ENCODE peak calls at places on chromosomes 11 and 22, in four cellular contexts. C is IMR-90, Y is H1, S is mesendoderm. B is an unnamed sample.

GRCh38 chr11:26820739-26821138 is 98.9 kb upstream of the SLC5A12 start:
- DNase-seq in S (no peak), C (peak; percentile 66), Y (no peak), B (no peak)

GRCh38 chr11:84720706-84721402 is 906.3 kb downstream of the DLG2 start:
- DNase-seq in S (peak; percentile 76), C (no peak), Y (peak; percentile 77), B (peak; percentile 63)

GRCh38 chr22:46361861-46362220 is 26.3 kb downstream of the TRMU start:
- DNase-seq in Y (no peak), C (no peak), S (no peak), B (no peak)

GRCh38 chr11:118359295-118359958 is at the start of gene UBE4A:
- DNase-seq in S (peak; percentile 98), C (peak; percentile 93), Y (peak; percentile 98), B (peak; percentile 96)

GRCh38 chr11:71437879-71438278 is 10.3 kb downstream of the DHCR7 start:
- DNase-seq in Y (no peak), C (no peak), S (no peak), B (no peak)

GRCh38 chr11:106585061-106585460 is 433.2 kb downstream of the GUCY1A2 start:
- DNase-seq in C (peak; percentile 51), S (peak; percentile 72), Y (no peak), B (peak; percentile 59)

GRCh38 chr11:2745511-2745910 is 45.7 kb upstream of the KCNQ1OT1 start:
- DNase-seq in S (no peak), C (no peak), Y (no peak), B (no peak)

GRCh38 chr22:36246718-36247117 is 6.2 kb upstream of the APOL1 start:
- DNase-seq in Y (no peak), C (no peak), S (no peak), B (no peak)

GRCh38 chr11:65425105-65425970 is 2.7 kb downstream of the NEAT1 start:
- DNase-seq in C (peak; percentile 78), Y (no peak), S (peak; percentile 94), B (peak; percentile 41)

GRCh38 chr11:35096737-35097136 is 42.2 kb upstream of the CD44 start:
- DNase-seq in S (no peak), C (no peak), Y (no peak), B (no peak)

GRCh38 chr22:39663751-39664150 is 93.2 kb downstream of the CACNA1I start:
- DNase-seq in C (no peak), S (peak; percentile 28), Y (no peak), B (peak; percentile 60)

GRCh38 chr11:46948378-46949131 is 12.0 kb downstream of the CSTPP1 start:
- DNase-seq in C (peak; percentile 91), Y (no peak), S (no peak), B (no peak)

GRCh38 chr22:47031628-47031915 is 269.1 kb downstream of the TBC1D22A start:
- DNase-seq in Y (no peak), S (no peak), C (no peak), B (no peak)

GRCh38 chr11:131957891-131958290 is 587.5 kb downstream of the NTM start:
- DNase-seq in C (no peak), Y (no peak), S (no peak), B (no peak)

GRCh38 chr11:16778876-16779275 is 40.4 kb downstream of the C11orf58 start:
- DNase-seq in C (no peak), Y (no peak), S (no peak), B (no peak)

GRCh38 chr22:41003976-41004375 is 52.8 kb downstream of the RBX1 start:
- DNase-seq in Y (no peak), S (no peak), C (no peak), B (no peak)

GRCh38 chr11:61061081-61061826 is 41.0 kb upstream of the CD5 start:
- DNase-seq in C (no peak), S (no peak), Y (no peak), B (peak; percentile 4)

GRCh38 chr11:612201-612960 is 3.4 kb downstream of the IRF7 start:
- DNase-seq in C (peak; percentile 22), Y (no peak), S (peak; percentile 45), B (peak; percentile 68)

GRCh38 chr11:73152861-73153483 is 10.9 kb upstream of the FCHSD2 start:
- DNase-seq in Y (no peak), S (no peak), C (no peak), B (peak; percentile 51)

GRCh38 chr22:36936362-36937116 is 23.1 kb downstream of the CSF2RB start:
- DNase-seq in C (no peak), S (no peak), Y (peak; percentile 37), B (peak; percentile 15)

GRCh38 chr11:111465400-111465799 is 46.8 kb downstream of the BTG4 start:
- DNase-seq in Y (no peak), S (no peak), C (peak; percentile 84), B (no peak)

GRCh38 chr11:120801801-120802689 is 221.9 kb upstream of the TBCEL start:
- DNase-seq in Y (peak; percentile 91), S (peak; percentile 70), C (peak; percentile 50), B (peak; percentile 78)

GRCh38 chr22:30647536-30647935 is 12.0 kb downstream of the SLC35E4 start:
- DNase-seq in Y (no peak), C (no peak), S (no peak), B (no peak)

GRCh38 chr22:31897842-31898241 is 46.5 kb upstream of the YWHAH start:
- DNase-seq in Y (no peak), S (no peak), C (peak; percentile 55), B (no peak)

GRCh38 chr11:1838077-1838425 is 730 bp upstream of the TNNI2 start:
- DNase-seq in S (no peak), Y (no peak), C (no peak), B (no peak)

GRCh38 chr11:40867991-40868685 is 591.3 kb downstream of the LRRC4C start:
- DNase-seq in S (peak; percentile 3), Y (no peak), C (no peak), B (no peak)

GRCh38 chr11:111604392-111605009 is 2.3 kb downstream of the SIK2 start:
- DNase-seq in C (peak; percentile 45), Y (no peak), S (peak; percentile 67), B (no peak)

GRCh38 chr22:29632672-29633071 is 29.2 kb downstream of the NF2 start:
- DNase-seq in Y (no peak), C (no peak), S (no peak), B (no peak)

GRCh38 chr11:64237484-64237951 is 3.1 kb downstream of the VEGFB start:
- DNase-seq in Y (no peak), C (no peak), S (no peak), B (no peak)

GRCh38 chr11:67261635-67261941 is 4.7 kb upstream of the GRK2 start:
- DNase-seq in S (no peak), C (no peak), Y (no peak), B (no peak)

GRCh38 chr11:67260406-67260805 is 5.9 kb upstream of the GRK2 start:
- DNase-seq in Y (no peak), C (no peak), S (no peak), B (no peak)

GRCh38 chr11:67262731-67263675 is 3.3 kb upstream of the GRK2 start:
- DNase-seq in S (peak; percentile 85), Y (peak; percentile 90), C (peak; percentile 76), B (peak; percentile 87)

GRCh38 chr11:67264260-67264659 is 2.0 kb upstream of the GRK2 start:
- DNase-seq in C (no peak), Y (no peak), S (no peak), B (no peak)

DNA sequence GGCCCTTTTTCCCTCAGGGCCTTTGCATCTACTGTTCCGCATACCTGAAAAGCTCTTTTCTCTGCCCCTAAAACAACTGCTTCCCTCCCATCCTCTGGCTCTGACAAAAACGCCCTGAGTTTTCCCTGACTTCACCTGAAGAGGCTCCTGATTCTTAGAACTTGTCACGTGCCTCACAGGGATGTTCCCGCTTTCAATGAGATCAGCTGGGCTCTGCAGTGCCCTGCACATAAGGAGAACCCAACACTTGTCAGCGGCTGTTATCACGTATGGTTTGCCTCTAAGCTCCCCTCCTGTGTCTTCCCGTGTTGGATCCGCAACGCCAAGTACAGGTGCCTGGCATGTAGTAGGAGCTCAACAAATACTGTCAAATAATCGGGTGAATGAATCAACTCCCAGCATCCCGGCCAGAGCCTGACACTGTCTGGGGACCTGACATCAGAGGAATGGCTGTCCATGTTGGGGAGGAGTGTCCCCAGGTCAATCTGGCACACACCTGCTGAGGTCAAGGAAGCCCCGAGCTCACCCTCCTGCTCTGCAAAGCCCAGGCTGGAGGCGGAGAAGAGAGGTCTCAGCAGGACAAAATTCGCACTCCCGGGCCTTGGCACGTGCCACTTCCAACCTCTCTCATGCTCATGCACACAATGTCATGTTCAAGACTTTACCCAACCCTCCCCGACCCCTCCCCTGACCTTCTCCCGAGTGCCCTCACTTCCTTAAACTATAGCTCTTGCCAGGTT is 4.2 kb upstream of the GRK2 start:
- DNase-seq in S (peak; percentile 54), Y (no peak), C (no peak), B (no peak)
- H3K56ac ChIP-seq in S (no peak overlapping the region), Y (no peak overlapping the region), C (no peak overlapping the region), B (no peak overlapping the region)

DNA sequence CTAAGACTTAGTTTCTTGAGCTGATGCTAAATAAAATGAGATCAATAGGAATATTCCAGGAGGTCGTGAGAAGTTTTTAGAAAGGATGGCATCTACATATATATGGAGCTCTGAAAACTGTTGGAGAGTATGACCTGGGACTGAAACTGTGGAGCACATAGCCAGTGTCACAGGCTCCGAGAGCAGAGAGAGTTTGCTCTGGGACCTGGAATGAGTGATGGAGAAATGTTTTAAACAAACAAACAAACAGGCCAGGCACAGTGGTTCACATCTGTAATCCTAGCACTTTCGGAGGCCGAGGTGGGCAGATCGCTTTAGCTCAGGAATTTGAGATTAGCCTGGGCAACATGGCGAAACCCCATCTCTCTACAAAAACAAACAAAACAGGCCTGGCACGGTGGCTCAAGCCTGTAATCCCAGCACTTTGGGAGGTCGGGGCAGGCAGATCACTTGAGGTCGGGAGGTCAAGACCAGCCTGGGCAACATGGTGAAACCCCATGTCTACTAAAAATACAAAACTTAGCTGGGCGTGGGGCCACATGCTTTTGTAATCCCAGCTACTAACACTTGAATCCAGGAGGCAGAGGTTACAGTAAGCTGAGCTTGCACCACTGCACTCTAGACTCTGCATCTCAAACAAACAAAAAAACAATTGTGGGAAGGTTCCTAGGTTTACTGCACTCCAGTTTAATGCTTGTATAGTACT is 67.1 kb downstream of the SLC35F2 start:
- DNase-seq in Y (no peak), C (no peak), S (no peak), B (no peak)
- H2BK120ac ChIP-seq in Y (no peak overlapping the region), C (no peak overlapping the region), S (no peak overlapping the region), B (no peak overlapping the region)

GRCh38 chr22:19744350-19745006 is 16.1 kb upstream of the TBX1 start:
- DNase-seq in S (no peak), C (no peak), Y (no peak), B (no peak)
- H3K56ac ChIP-seq in S (no peak overlapping the region), C (no peak overlapping the region), Y (no peak overlapping the region), B (no peak overlapping the region)

DNA sequence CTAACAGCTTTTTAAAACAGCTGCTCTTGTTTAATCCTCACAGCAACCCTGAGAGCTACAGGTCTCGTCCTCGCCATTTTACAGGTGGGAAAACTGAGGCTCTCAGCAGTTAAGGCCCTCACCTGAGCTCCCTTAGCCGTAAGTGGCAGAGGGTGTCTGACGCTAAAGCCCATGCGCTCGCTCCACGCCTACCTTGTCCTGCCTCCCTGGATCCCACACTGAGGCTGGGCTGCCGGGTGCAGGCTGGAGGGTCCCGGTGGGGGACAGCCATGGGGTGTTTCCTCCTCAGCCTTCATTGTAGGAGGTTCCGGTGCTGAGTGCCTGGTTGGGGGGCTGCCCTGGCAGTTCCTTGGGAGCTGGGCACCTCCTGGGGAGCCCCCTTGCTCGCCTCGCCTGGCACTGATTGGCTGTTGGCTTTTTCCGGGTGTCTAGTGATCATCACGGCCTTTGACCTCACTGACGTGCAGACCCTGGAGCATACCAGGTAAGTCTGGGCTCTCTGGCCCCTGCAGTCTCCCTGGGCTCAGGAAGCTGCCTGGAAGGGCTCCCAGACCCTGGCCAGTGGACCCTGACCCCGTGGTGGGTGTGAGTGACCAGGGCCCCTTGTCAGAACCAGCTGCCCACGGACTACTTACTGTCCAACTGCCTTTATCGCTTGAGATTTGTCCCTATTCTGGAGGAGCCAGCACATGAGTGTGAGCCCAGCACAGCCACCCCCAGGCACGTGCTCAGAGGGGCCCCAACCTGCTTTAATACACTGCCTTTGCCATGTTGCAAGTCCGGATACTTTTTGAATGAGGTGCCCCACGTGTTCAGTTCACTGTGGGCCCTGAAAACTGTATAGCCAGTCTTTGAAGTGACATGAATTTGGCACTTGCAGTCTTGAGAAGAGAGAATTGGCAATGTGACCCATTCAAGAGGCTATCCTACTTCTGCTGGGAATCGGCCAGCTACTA is 12.6 kb downstream of the RAB36 start:
- DNase-seq in Y (no peak), C (no peak), S (no peak), B (no peak)
- H2BK120ac ChIP-seq in Y (no peak overlapping the region), C (no peak overlapping the region), S (no peak overlapping the region), B (no peak overlapping the region)